ENCODE peak calls at places on chromosome 2, in four cellular contexts. X, Y, Q and G are unnamed samples.

GRCh38 chr2:16020389-16021008 is 80.1 kb downstream of the MYCN start:
- DNase-seq in X (no peak), Y (no peak), Q (no peak), G (no peak)

GRCh38 chr2:180657054-180657453 is 323.4 kb upstream of the UBE2E3 start:
- DNase-seq in X (no peak), Y (peak; percentile 48), Q (peak; percentile 78), G (peak; percentile 53)

GRCh38 chr2:160498147-160498546 is 4.5 kb upstream of the RBMS1 start:
- DNase-seq in X (no peak), Y (no peak), Q (no peak), G (no peak)

GRCh38 chr2:146143971-146144370 is 1624.1 kb upstream of the ZEB2 start:
- DNase-seq in X (no peak), Y (no peak), Q (peak; percentile 33), G (no peak)

GRCh38 chr2:237156131-237156856 is 70.6 kb downstream of the COPS8 start:
- DNase-seq in X (no peak), Y (no peak), Q (peak; percentile 93), G (peak; percentile 43)

GRCh38 chr2:14881663-14882327 is 249.3 kb downstream of the LRATD1 start:
- DNase-seq in X (no peak), Y (no peak), Q (no peak), G (no peak)

GRCh38 chr2:233248999-233249398 is 2.5 kb upstream of the ATG16L1 start:
- DNase-seq in X (no peak), Y (no peak), Q (no peak), G (no peak)

GRCh38 chr2:12167525-12168317 is 421.3 kb downstream of the LPIN1 start:
- DNase-seq in X (no peak), Y (no peak), Q (no peak), G (no peak)

GRCh38 chr2:169452080-169452479 is 27.2 kb upstream of the BBS5 start:
- DNase-seq in X (peak; percentile 51), Y (peak; percentile 43), Q (peak; percentile 58), G (peak; percentile 5)

GRCh38 chr2:218194880-218195279 is 22.1 kb upstream of the ARPC2 start:
- DNase-seq in X (no peak), Y (no peak), Q (no peak), G (no peak)

GRCh38 chr2:33848486-33848885 is 249.4 kb upstream of the FAM98A start:
- DNase-seq in X (no peak), Y (no peak), Q (peak; percentile 80), G (peak; percentile 25)

GRCh38 chr2:32738939-32739338 is 111.1 kb downstream of the TTC27 start:
- DNase-seq in X (no peak), Y (no peak), Q (peak; percentile 51), G (no peak)

GRCh38 chr2:44840186-44840850 is 101.2 kb upstream of the SIX3 start:
- DNase-seq in X (no peak), Y (no peak), Q (no peak), G (no peak)

GRCh38 chr2:185142677-185143076 is 544.3 kb downstream of the ZNF804A start:
- DNase-seq in X (no peak), Y (no peak), Q (no peak), G (no peak)

GRCh38 chr2:106119074-106119473 is 75.0 kb downstream of the UXS1 start:
- DNase-seq in X (no peak), Y (no peak), Q (no peak), G (no peak)

GRCh38 chr2:166593403-166593802 is 99.4 kb upstream of the SCN7A start:
- DNase-seq in X (no peak), Y (no peak), Q (peak; percentile 96), G (peak; percentile 19)

GRCh38 chr2:160453111-160453820 is 40.3 kb downstream of the RBMS1 start:
- DNase-seq in X (no peak), Y (no peak), Q (no peak), G (no peak)

GRCh38 chr2:127619191-127619590 is 26.8 kb upstream of the GPR17 start:
- DNase-seq in X (no peak), Y (no peak), Q (no peak), G (no peak)

GRCh38 chr2:25420820-25421237 is 79.1 kb upstream of the DNMT3A start:
- DNase-seq in X (no peak), Y (no peak), Q (no peak), G (no peak)

GRCh38 chr2:137964066-137964858 is at the start of gene HNMT:
- DNase-seq in X (peak; percentile 54), Y (no peak), Q (peak; percentile 55), G (peak; percentile 38)

GRCh38 chr2:227374158-227374557 is 4.9 kb downstream of the TM4SF20 start:
- DNase-seq in X (no peak), Y (no peak), Q (peak; percentile 57), G (peak; percentile 68)

GRCh38 chr2:102253140-102253752 is 58.1 kb upstream of the IL1RL1 start:
- DNase-seq in X (no peak), Y (no peak), Q (no peak), G (peak; percentile 43)

GRCh38 chr2:130762910-130763385 is 7.6 kb downstream of the AMER3 start:
- DNase-seq in X (no peak), Y (no peak), Q (no peak), G (no peak)

GRCh38 chr2:112541315-112542122 is 746 bp upstream of the POLR1B start:
- DNase-seq in X (no peak), Y (no peak), Q (peak; percentile 48), G (no peak)

GRCh38 chr2:148553332-148553887 is 91.1 kb upstream of the EPC2 start:
- DNase-seq in X (no peak), Y (no peak), Q (no peak), G (no peak)

GRCh38 chr2:225400060-225400511 is 576 bp downstream of the NYAP2 start:
- DNase-seq in X (no peak), Y (no peak), Q (peak; percentile 56), G (peak; percentile 46)

GRCh38 chr2:72150157-72150960 is 2.7 kb upstream of the CYP26B1 start:
- DNase-seq in X (peak; percentile 77), Y (peak; percentile 63), Q (peak; percentile 64), G (peak; percentile 65)

GRCh38 chr2:25376750-25377621 is 35.3 kb upstream of the DNMT3A start:
- DNase-seq in X (peak; percentile 92), Y (peak; percentile 44), Q (peak; percentile 79), G (peak; percentile 86)

GRCh38 chr2:211447545-211447944 is 891.1 kb downstream of the CPS1 start:
- DNase-seq in X (no peak), Y (no peak), Q (no peak), G (no peak)

GRCh38 chr2:211453311-211453894 is 897.0 kb downstream of the CPS1 start:
- DNase-seq in X (no peak), Y (no peak), Q (no peak), G (no peak)

GRCh38 chr2:211454684-211455083 is 898.3 kb downstream of the CPS1 start:
- DNase-seq in X (no peak), Y (no peak), Q (no peak), G (no peak)

GRCh38 chr2:211451642-211452041 is 895.2 kb downstream of the CPS1 start:
- DNase-seq in X (no peak), Y (no peak), Q (no peak), G (no peak)

GRCh38 chr2:211449819-211450218 is 893.4 kb downstream of the CPS1 start:
- DNase-seq in X (no peak), Y (no peak), Q (no peak), G (no peak)
- TF ChIP-seq CTCF in X (no peak), Y (peak; percentile 35), Q (no peak), G (peak; percentile 8)

GRCh38 chr2:156400704-156401678 is 35.2 kb upstream of the GPD2 start:
- DNase-seq in X (peak; percentile 73), Y (peak; percentile 75), Q (peak; percentile 85), G (peak; percentile 77)
- H2AFZ ChIP-seq in X (peak overlapping the region; percentile 97), Y (peak overlapping the region; percentile 96), Q (peak overlapping the region; percentile 92), G (peak overlapping the region; percentile 99)

DNA sequence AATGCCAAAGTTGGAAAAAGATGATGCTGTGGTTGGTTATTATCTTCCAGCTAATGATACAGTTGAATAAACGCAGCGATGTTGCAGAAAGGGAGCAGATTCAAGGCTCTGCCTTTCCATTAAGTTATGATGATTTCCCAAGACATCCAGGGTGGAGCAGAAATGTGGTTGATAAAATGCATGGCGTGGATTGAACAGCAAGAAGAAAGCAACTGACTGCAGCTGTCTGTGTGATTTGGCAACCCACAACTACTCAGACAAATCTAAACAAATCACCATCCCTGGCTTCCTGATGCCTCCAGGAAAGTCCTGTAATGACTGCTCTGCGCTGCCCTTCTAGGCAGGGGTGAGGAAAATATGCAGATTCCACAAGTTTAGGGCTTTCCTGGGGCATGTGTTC is 166.3 kb downstream of the NRP2 start:
- DNase-seq in X (no peak), Y (no peak), Q (peak; percentile 41), G (peak; percentile 5)
- TF ChIP-seq CTCF in X (no peak), Y (no peak), Q (no peak), G (no peak)

GRCh38 chr2:205934443-205934842 is 151.5 kb downstream of the INO80D start:
- DNase-seq in X (no peak), Y (peak; percentile 19), Q (no peak), G (no peak)

GRCh38 chr2:205936446-205936845 is 149.5 kb downstream of the INO80D start:
- DNase-seq in X (no peak), Y (no peak), Q (no peak), G (no peak)

GRCh38 chr2:205930209-205930608 is 155.8 kb downstream of the INO80D start:
- DNase-seq in X (no peak), Y (no peak), Q (peak; percentile 55), G (no peak)

GRCh38 chr2:205929445-205930027 is 156.4 kb downstream of the INO80D start:
- DNase-seq in X (no peak), Y (no peak), Q (no peak), G (no peak)

DNA sequence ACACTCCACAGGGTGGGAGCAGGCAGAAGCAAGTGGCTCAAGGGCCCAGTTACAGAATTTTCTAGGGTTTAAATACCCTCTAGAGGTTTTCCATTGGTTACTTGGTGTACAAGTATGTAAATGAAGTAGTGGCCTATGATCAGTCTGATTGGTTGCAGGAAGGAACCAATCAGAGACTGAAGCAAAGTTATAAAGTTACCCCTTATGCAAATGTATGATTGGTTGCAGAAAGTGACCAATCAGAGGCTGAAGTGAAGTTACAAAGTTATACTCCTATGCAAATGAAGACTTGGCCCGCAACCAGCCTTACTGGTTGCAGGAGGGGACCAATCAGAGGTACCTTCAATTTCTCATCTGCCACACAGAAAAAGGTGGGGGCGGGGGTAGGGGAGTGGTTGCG is 154.6 kb downstream of the INO80D start:
- DNase-seq in X (no peak), Y (no peak), Q (no peak), G (no peak)
- H2AFZ ChIP-seq in X (no peak overlapping the region), Y (no peak overlapping the region), Q (no peak overlapping the region), G (no peak overlapping the region)